ENCODE peak calls at places on chromosomes 11 and 22, in seven cellular contexts. B is heart left ventricle, Z is gastrocnemius medialis, E is tibial nerve, U is stomach, Q is body of pancreas, Y is HCT116. M is an unnamed sample.

GRCh38 chr11:490930-491260 is 16.1 kb downstream of the RNH1 start:
- DNase-seq in Q (no peak), B (no peak), Y (no peak), U (no peak), E (no peak), Z (no peak), M (no peak)

GRCh38 chr11:93017821-93018690 is 48.6 kb downstream of the MTNR1B start:
- DNase-seq in B (no peak), U (no peak), Y (no peak), E (no peak), Q (no peak), Z (no peak), M (no peak)

GRCh38 chr11:64759131-64759721 is 548 bp downstream of the PYGM start:
- DNase-seq in B (no peak), U (no peak), E (no peak), Y (no peak), Z (peak), Q (no peak), M (no peak)

GRCh38 chr11:109306322-109306721 is 115.7 kb upstream of the C11orf87 start:
- DNase-seq in Z (no peak), E (no peak), Y (no peak), B (no peak), Q (no peak), U (no peak), M (no peak)

GRCh38 chr11:75768909-75769771 is 562 bp downstream of the DGAT2 start:
- DNase-seq in Q (no peak), U (no peak), B (no peak), Y (no peak), E (no peak), Z (no peak), M (no peak)

GRCh38 chr11:113242767-113243397 is 71.5 kb upstream of the TTC12 start:
- DNase-seq in U (no peak), Y (no peak), Q (peak), Z (no peak), E (peak), B (no peak), M (no peak)

GRCh38 chr11:103676413-103676812 is 360.0 kb upstream of the DDI1 start:
- DNase-seq in Y (no peak), B (no peak), U (no peak), Z (no peak), E (no peak), Q (no peak), M (no peak)

GRCh38 chr22:16586991-16587390 is 5.6 kb downstream of the CCT8L2 start:
- DNase-seq in Z (no peak), U (no peak), E (no peak), B (no peak), Q (no peak), Y (no peak), M (no peak)

GRCh38 chr11:115739878-115740277 is 235.7 kb upstream of the CADM1 start:
- DNase-seq in Q (no peak), Y (no peak), E (no peak), U (no peak), Z (no peak), B (no peak), M (no peak)

GRCh38 chr11:130520231-130520630 is 71.8 kb downstream of the ADAMTS15 start:
- DNase-seq in U (no peak), Y (no peak), B (peak), Z (no peak), Q (peak), E (peak), M (no peak)

GRCh38 chr11:62012451-62013265 is 45.2 kb upstream of the FTH1 start:
- DNase-seq in E (no peak), Z (no peak), U (no peak), B (no peak), Q (no peak), Y (no peak), M (peak)

GRCh38 chr11:92295175-92296137 is 70.8 kb downstream of the FAT3 start:
- DNase-seq in Z (no peak), Q (no peak), Y (no peak), U (peak), B (no peak), E (no peak), M (no peak)

GRCh38 chr22:43435851-43436535 is 24.2 kb downstream of the MPPED1 start:
- DNase-seq in Z (no peak), U (peak), Q (peak), Y (no peak), B (no peak), E (no peak), M (no peak)

GRCh38 chr22:29353286-29353685 is 35.1 kb downstream of the AP1B1 start:
- DNase-seq in E (no peak), U (no peak), Y (no peak), Z (no peak), B (no peak), Q (no peak), M (no peak)

GRCh38 chr11:119904636-119905035 is 175.6 kb upstream of the NECTIN1 start:
- DNase-seq in U (peak), E (no peak), B (no peak), Y (no peak), Q (peak), Z (no peak), M (no peak)

GRCh38 chr11:68977781-68978625 is 2.8 kb downstream of the MRGPRD start:
- DNase-seq in Y (no peak), E (no peak), U (no peak), B (no peak), Q (no peak), Z (no peak), M (no peak)

GRCh38 chr11:115912484-115912945 is 408.3 kb upstream of the CADM1 start:
- DNase-seq in Y (no peak), Q (peak), B (no peak), E (no peak), Z (no peak), U (no peak), M (no peak)

GRCh38 chr11:122140535-122140934 is 24.5 kb upstream of the BLID start:
- DNase-seq in E (no peak), B (no peak), U (no peak), Y (no peak), Z (no peak), Q (no peak), M (no peak)

GRCh38 chr11:128931661-128932060 is 11.0 kb downstream of the TP53AIP1 start:
- DNase-seq in U (no peak), Z (peak), Q (no peak), E (no peak), B (no peak), Y (no peak), M (no peak)

GRCh38 chr11:33016654-33017053 is 976 bp downstream of the DEPDC7 start:
- DNase-seq in E (no peak), Y (no peak), B (no peak), U (no peak), Q (no peak), Z (no peak), M (no peak)

GRCh38 chr11:118379497-118379896 is 20.1 kb downstream of the UBE4A start:
- DNase-seq in Q (no peak), U (no peak), B (no peak), E (no peak), Z (no peak), Y (no peak), M (no peak)

GRCh38 chr11:22466809-22467208 is 128.6 kb downstream of the SLC17A6 start:
- DNase-seq in Y (peak), Z (peak), E (no peak), Q (no peak), U (no peak), B (peak), M (no peak)

GRCh38 chr22:19174106-19175025 is 4.2 kb downstream of the SLC25A1 start:
- DNase-seq in Z (peak), E (no peak), U (no peak), Y (no peak), B (peak), Q (peak), M (no peak)

GRCh38 chr11:57764527-57764926 is 2.9 kb downstream of the CTNND1 start:
- DNase-seq in Q (no peak), Y (no peak), E (no peak), U (no peak), B (no peak), Z (no peak), M (no peak)

GRCh38 chr11:23991140-23991539 is 505.7 kb upstream of the LUZP2 start:
- DNase-seq in E (no peak), Z (no peak), U (no peak), B (no peak), Q (no peak), Y (no peak), M (no peak)

DNA sequence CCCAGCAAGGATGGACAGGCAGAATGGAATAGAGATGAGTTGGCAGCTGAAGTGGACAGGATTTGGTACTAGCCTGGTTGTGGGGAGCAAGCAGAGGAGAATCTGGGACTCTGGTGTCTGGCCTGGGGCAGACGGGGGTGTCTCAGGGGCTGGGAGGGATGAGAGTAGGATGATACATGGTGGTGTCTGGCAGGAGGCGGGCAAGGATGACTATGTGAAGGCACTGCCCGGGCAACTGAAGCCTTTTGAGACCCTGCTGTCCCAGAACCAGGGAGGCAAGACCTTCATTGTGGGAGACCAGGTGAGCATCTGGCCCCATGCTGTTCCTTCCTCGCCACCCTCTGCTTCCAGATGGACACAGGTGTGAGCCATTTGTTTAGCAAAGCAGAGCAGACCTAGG is 2.3 kb downstream of the GSTP1 start:
- DNase-seq in Q (no peak), U (no peak), Y (no peak), Z (no peak), B (no peak), E (no peak), M (no peak)
- H3K4me3 ChIP-seq in Q (no peak), U (no peak), Y (no peak), Z (no peak), B (no peak), E (no peak), M (no peak)

DNA sequence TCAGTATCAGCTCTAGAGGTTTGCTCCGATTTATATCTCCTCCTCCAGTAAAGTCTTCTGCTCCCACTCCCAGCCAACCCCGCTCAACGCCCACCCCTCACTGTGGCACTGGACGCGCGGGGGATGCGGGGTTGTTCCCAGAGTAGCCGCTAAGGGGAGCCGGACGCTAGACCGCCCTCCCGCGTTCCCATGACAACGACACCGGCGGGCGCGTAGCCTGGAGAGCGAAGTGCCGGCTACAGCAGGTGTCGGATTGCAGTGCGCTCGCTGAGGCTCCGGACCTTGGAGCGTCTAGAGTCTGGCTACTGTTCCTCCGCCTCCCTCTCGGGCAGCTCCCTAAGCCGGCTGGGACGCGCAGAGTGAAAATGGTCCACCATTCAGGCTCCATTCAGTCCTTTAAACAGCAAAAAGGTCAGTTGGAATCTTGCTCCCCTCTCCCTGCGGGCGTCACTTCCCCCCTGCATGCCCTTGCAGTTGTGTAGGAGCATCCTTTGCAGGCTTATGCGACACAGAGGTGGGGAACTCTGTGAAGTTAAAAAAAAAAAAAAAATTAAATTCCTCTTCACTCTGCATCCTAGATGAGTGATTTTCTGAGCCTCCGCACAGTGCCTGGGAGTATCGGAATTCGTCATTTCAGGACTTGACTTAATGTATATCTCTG is at the start of gene ANO3:
- DNase-seq in Q (peak), E (peak), U (peak), Z (peak), Y (no peak), B (peak), M (peak)
- TF ChIP-seq CTCF in Q (peak), E (peak), U (no peak), Z (no peak), Y (no peak), B (no peak), M (no peak)

GRCh38 chr22:37485006-37485713 is 1.0 kb downstream of the MFNG start:
- DNase-seq in Y (no peak), E (no peak), B (peak), Q (peak), U (no peak), Z (no peak), M (no peak)

GRCh38 chr22:37483594-37484114 is 2.5 kb downstream of the MFNG start:
- DNase-seq in B (no peak), Q (no peak), E (no peak), U (no peak), Z (no peak), Y (no peak), M (no peak)

GRCh38 chr22:37485714-37486223 is 415 bp downstream of the MFNG start:
- DNase-seq in E (no peak), Z (no peak), Q (no peak), B (no peak), Y (no peak), U (no peak), M (no peak)

GRCh38 chr22:37483050-37483449 is 3.1 kb downstream of the MFNG start:
- DNase-seq in U (no peak), E (no peak), Y (no peak), Z (no peak), B (no peak), Q (no peak), M (no peak)

GRCh38 chr22:37484115-37485005 is 1.8 kb downstream of the MFNG start:
- DNase-seq in Q (peak), Z (peak), Y (no peak), E (peak), B (peak), U (peak), M (peak)
- TF ChIP-seq POLR2A in Q (peak), Z (no peak), Y (no peak), E (peak), B (no peak), U (no peak), M (no peak)

DNA sequence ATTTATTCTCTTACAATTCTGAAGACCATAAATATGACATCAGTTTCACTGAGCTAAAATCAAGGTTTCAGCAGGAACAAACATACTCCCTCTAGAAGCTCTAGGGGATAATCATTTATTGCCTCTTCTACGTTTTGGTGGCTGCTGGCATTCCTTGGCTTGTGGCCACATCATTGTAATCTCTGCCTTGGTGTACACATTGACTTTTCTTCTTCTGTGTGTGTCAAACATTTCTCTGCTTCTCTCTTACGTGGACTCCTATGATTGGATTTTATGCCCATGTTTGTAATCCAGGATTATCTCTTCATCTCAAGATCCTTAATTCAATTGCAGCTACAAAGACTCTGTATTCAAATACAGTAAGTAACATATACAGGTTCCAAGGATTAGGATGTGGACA is 30.4 kb upstream of the MMP20 start:
- DNase-seq in U (no peak), B (no peak), E (no peak), Z (no peak), Y (no peak), Q (no peak), M (no peak)
- H3K4me3 ChIP-seq in U (no peak), B (no peak), E (no peak), Z (no peak), Y (no peak), Q (no peak), M (no peak)

DNA sequence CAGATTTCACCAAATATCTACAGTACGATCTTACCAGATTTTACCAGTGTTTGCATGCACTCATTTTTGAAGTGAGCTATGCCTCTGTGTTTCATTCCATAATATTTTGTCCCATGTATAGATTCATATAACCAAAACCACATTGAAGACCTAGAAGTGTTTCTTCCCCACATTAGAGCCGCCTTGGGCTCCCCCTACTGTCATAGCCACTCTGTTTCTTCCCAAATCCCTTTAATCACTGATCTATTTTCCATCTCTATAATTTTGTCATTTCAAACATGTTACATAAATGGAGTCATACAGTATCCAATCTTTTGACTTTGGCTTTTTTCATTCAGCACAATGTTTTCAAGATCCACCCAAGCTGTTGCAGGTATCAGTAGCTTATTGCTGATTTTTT is 12.7 kb downstream of the MRGPRX3 start:
- DNase-seq in U (no peak), E (no peak), Y (no peak), Z (no peak), B (no peak), Q (no peak), M (no peak)
- TF ChIP-seq CTCF in U (no peak), E (no peak), Y (peak), Z (no peak), B (peak), Q (no peak), M (no peak)

GRCh38 chr11:78575478-78575877 is 814 bp upstream of the NARS2 start:
- DNase-seq in E (no peak), U (no peak), Q (no peak), Z (no peak), B (no peak), Y (no peak), M (no peak)

GRCh38 chr11:78577495-78577894 is 2.8 kb upstream of the NARS2 start:
- DNase-seq in E (no peak), Y (no peak), U (no peak), B (no peak), Q (no peak), Z (no peak), M (no peak)

GRCh38 chr11:78573271-78574035 is 1.2 kb downstream of the NARS2 start:
- DNase-seq in U (no peak), E (no peak), Z (no peak), B (no peak), Q (no peak), Y (no peak), M (no peak)

GRCh38 chr11:78576549-78577097 is 2.0 kb upstream of the NARS2 start:
- DNase-seq in B (no peak), Q (no peak), E (no peak), Y (no peak), U (no peak), Z (no peak), M (no peak)

DNA sequence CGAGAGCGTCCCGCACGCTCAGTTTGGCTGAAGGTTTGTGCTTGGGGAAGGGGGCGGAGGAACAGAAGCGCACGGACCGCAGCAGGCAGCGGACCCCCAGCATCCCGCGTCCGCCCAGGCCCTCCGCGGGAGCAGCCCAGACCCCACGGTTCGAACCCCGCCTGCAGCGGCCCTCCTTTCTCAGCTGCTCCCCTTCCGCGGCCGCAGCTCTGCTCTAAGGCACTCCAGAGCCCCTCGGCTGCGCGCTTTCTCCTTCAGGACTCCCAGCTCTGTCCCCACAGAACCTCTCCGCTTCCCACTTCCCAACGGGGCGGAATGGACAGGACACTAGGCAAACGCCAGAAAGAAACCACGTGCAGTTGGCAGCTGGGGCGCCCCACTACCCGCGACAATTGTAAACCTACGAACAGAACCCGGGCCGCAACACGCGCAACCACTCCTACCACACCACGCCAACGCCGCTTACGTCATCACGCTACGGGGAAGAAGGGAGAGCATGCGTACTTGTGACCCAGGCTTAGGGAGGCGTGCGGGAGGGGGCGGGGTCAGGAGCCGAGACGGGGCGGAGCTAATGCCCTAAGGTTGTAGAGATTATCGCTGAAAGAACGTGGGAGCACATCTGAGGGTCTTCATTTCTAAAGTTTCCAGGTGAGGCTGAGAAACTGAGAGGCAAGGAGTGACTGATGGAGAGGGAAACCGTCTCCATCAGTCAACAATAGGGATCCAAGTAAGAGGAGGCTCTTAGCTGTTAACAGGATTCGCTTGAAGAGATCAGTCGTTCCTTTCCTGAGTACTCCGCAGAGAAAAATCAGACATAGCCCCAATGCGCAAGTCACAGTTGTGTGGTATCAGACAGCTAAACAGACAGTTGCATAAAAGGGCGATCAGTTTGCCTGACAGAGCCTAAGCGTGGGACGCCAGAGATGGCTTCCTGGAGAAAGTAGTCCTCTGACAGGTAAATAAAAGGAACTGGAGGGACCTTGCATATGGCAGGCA is at the start of gene NARS2:
- DNase-seq in Q (peak), B (peak), E (peak), Y (peak), U (peak), Z (peak), M (peak)
- TF ChIP-seq POLR2A in Q (peak), B (no peak), E (peak), Y (peak), U (no peak), Z (peak), M (no peak)

DNA sequence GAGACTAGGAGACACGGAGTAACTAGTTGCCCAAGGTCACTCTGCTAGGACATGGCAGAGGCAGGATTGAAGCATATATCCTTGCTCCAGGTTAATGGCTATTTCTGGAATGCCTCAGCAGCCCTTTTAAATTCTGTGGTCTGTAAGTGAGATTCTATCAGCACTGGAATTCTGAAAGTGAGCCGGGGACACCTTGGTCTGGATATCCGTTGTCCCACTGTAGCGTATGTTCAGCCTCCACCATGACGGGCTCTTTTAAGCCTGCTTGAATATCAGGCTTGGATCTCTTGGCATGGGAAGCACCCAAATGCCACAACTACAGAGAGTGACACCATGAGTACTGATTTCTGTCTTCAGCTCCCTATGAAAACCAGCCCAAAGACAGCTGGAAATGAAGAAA is 254.4 kb downstream of the OPCML start:
- DNase-seq in Y (no peak), E (no peak), B (no peak), Q (no peak), Z (no peak), U (no peak), M (no peak)
- H3K4me3 ChIP-seq in Y (no peak), E (no peak), B (no peak), Q (no peak), Z (no peak), U (no peak), M (no peak)

M was measured in lower leg skin.